ENCODE peak calls at places on chromosomes 6 and 20, in seven cellular contexts. H is neural progenitor cell; O is naive thymus-derived CD4-positive, alpha-beta T cell; N is lower lobe of right lung; T is tibial nerve; E is upper lobe of right lung; M is GM23248. X is an unnamed sample.
A peak's percentile ranks its signal among the peaks of the same experiment; 100 is the strongest.

GRCh38 chr20:11718474-11719094 is 199.1 kb upstream of the BTBD3 start:
- DNase-seq in O (no peak), N (no peak), H (no peak), E (no peak), M (no peak), T (no peak), X (no peak)

GRCh38 chr6:124007915-124008688 is 204.4 kb downstream of the NKAIN2 start:
- DNase-seq in O (no peak), M (no peak), H (no peak), E (no peak), T (no peak), N (no peak), X (no peak)

GRCh38 chr20:4812216-4812615 is 90.5 kb downstream of the PRND start:
- DNase-seq in N (no peak), E (no peak), T (no peak), M (no peak), H (no peak), O (no peak), X (no peak)

GRCh38 chr20:58303547-58303946 is 6.0 kb upstream of the RAB22A start:
- DNase-seq in E (no peak), O (no peak), M (peak; percentile 10), N (no peak), H (no peak), T (no peak), X (no peak)

GRCh38 chr6:142376115-142376514 is 74.3 kb downstream of the ADGRG6 start:
- DNase-seq in N (no peak), H (no peak), T (no peak), M (no peak), E (no peak), O (no peak), X (no peak)

GRCh38 chr6:55668625-55669024 is 89.6 kb upstream of the HMGCLL1 start:
- DNase-seq in H (no peak), N (no peak), T (no peak), E (no peak), M (peak; percentile 21), O (no peak), X (no peak)

GRCh38 chr20:33408716-33409654 is 7.7 kb upstream of the CDK5RAP1 start:
- DNase-seq in N (no peak), E (no peak), H (no peak), O (no peak), M (no peak), T (no peak), X (peak; percentile 70)

GRCh38 chr20:23995905-23996666 is 7.5 kb upstream of the GGTLC1 start:
- DNase-seq in O (peak; percentile 20), E (peak; percentile 76), N (peak; percentile 70), M (peak; percentile 65), T (peak; percentile 29), H (peak; percentile 56), X (peak; percentile 31)

GRCh38 chr6:30800876-30801275 is 56.5 kb upstream of the IER3 start:
- DNase-seq in H (no peak), M (no peak), T (no peak), E (no peak), O (no peak), N (no peak), X (no peak)

GRCh38 chr6:116329156-116329555 is 41.6 kb upstream of the DSE start:
- DNase-seq in N (no peak), M (no peak), T (no peak), E (no peak), O (no peak), H (no peak), X (no peak)

GRCh38 chr20:48631114-48632016 is 196.4 kb downstream of the PREX1 start:
- DNase-seq in O (no peak), E (no peak), M (peak; percentile 17), N (no peak), T (no peak), H (no peak), X (no peak)

GRCh38 chr6:69449887-69450286 is 346.9 kb downstream of the LMBRD1 start:
- DNase-seq in O (no peak), E (no peak), T (no peak), H (no peak), N (no peak), M (no peak), X (no peak)

GRCh38 chr20:25328954-25329498 is 61.6 kb downstream of the ABHD12 start:
- DNase-seq in N (no peak), O (no peak), E (no peak), T (no peak), M (no peak), H (no peak), X (no peak)

GRCh38 chr6:72031471-72031870 is 145.1 kb downstream of the RIMS1 start:
- DNase-seq in H (no peak), M (peak; percentile 58), E (no peak), T (no peak), O (no peak), N (no peak), X (no peak)

GRCh38 chr6:27592107-27592480 is 119.2 kb upstream of the ZNF184 start:
- DNase-seq in T (no peak), O (no peak), E (no peak), N (no peak), M (no peak), H (peak; percentile 68), X (no peak)

GRCh38 chr6:27593861-27594260 is 121.0 kb upstream of the ZNF184 start:
- DNase-seq in O (no peak), H (peak; percentile 76), E (no peak), N (no peak), M (no peak), T (no peak), X (no peak)

GRCh38 chr6:27593200-27593818 is 120.4 kb upstream of the ZNF184 start:
- DNase-seq in N (no peak), H (peak; percentile 36), O (no peak), T (no peak), E (no peak), M (no peak), X (no peak)

GRCh38 chr6:27591660-27592059 is 118.8 kb upstream of the ZNF184 start:
- DNase-seq in E (no peak), N (no peak), T (no peak), O (no peak), M (peak; percentile 34), H (peak; percentile 68), X (no peak)

DNA sequence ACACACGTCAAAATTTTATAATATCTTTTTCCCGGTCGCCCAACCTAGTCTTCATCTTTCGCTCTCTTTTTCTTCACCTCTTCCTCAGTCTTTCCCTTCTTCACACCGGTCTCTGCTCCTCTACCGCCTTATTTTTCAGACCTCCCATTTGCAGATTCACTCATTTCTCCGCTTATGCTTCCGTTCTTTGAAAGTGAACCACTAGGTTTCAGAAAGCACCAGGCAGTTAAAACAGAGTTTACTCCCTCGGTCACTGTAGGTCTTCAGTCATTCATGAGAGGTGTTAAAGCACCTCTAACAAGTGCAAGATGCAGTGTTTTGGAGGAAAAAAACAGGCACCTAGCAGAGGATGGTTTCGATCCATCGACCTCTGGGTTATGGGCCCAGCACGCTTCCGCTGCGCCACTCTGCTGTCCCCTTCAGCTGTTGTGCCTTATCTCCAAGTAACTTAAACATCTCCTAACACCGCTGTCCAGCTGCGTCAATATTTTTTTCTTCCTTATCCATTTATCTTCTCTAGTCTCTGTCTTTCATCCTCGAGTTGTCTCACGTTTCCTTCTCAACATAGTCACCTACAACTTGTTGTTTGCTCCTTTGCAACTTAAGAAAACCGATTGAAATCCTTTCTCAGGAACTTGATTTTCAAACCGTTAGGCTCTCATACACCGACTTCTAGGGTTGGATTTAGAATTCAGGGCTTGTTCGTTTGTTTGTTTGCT is 119.7 kb upstream of the ZNF184 start:
- DNase-seq in O (no peak), T (no peak), M (peak; percentile 75), H (peak; percentile 76), E (no peak), N (no peak), X (peak; percentile 64)
- H3K27me3 ChIP-seq in O (peaks cover 29% of the 10 kb centered on the region), T (peaks cover 70% of the 10 kb centered on the region), M (no peaks in the 10 kb centered on the region), H (peaks cover 48% of the 10 kb centered on the region), E (peaks cover 89% of the 10 kb centered on the region), N (peaks cover 76% of the 10 kb centered on the region), X (peaks cover 49% of the 10 kb centered on the region)

DNA sequence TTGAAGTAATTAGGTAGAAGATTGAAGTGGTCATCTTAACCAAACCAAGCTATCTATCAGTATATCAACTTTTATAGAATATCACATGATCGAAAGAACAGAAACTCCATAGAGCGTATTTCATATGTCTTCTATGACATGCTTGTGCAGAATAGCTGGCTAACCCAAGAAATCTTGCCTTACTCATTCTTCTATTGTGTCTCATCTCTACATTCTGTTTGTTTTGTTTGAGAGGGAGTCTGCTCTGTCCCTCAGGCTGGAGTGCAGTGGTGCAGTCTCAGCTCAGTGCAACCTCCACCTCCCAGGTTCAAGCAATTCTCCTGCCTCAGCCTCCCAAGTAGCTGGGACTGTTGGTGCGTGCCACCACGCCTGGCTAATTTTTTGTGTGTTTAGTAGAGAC is 10.6 kb downstream of the TAB2 start:
- DNase-seq in O (no peak), H (no peak), M (no peak), T (no peak), N (no peak), E (no peak), X (no peak)
- H3K4me1 ChIP-seq in O (peaks cover 61% of the 10 kb centered on the region), H (peaks cover 43% of the 10 kb centered on the region), M (peaks cover 41% of the 10 kb centered on the region), T (peaks cover 87% of the 10 kb centered on the region), N (peaks cover 69% of the 10 kb centered on the region), E (peaks cover 68% of the 10 kb centered on the region), X (peaks cover 97% of the 10 kb centered on the region)

GRCh38 chr6:34246249-34246562 is 2.6 kb downstream of the SMIM29 start:
- DNase-seq in T (no peak), H (no peak), N (no peak), E (no peak), M (no peak), O (no peak), X (no peak)
- H3K27ac ChIP-seq in T (peak overlapping the region; percentile 93), H (no peak overlapping the region), N (no peak overlapping the region), E (no peak overlapping the region), M (peak overlapping the region; percentile 30), O (peak overlapping the region; percentile 83), X (no peak overlapping the region)

DNA sequence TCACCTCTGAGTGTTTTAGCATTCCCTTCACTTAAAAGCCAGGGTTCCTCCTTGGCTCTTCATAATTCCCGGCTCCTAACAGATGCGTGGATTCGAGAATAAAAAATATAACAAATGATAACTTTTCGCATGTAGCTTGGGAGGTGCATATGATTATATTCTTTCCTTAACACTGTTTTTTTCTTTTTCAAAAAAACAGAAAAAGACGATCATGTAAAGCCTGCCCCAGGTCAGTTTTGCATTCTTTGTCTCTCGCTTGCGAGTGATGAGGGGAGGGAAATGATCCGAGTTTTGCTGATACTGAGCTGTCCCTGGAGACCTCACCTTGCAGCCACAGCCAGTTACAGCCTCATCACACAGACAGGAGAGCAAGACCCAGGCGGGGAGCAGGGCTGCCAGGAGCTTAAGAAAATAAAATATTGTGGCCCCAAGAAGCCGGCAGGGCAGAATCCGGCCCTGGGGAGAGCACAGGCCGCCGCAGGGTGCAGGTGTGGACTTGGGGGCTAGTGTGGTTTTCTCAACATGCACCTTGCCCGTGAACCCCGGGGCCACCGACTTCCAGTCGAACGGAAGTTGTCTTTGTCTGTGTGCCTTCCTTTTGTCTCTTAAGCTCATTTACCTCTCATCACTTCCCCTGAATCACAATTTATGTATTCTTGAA is 301.8 kb downstream of the TAF4 start:
- DNase-seq in T (no peak), M (no peak), E (no peak), H (no peak), O (no peak), N (no peak), X (no peak)
- H3K27me3 ChIP-seq in T (no peaks in the 10 kb centered on the region), M (peaks cover 5% of the 10 kb centered on the region), E (peaks cover 20% of the 10 kb centered on the region), H (peaks cover 12% of the 10 kb centered on the region), O (no peaks in the 10 kb centered on the region), N (peaks cover 15% of the 10 kb centered on the region), X (no peaks in the 10 kb centered on the region)

GRCh38 chr20:45044084-45044573 is 56.8 kb downstream of the KCNS1 start:
- DNase-seq in T (no peak), H (peak; percentile 81), M (peak; percentile 90), O (peak; percentile 27), N (no peak), E (no peak), X (peak; percentile 31)
- H3K4me1 ChIP-seq in T (peaks cover 28% of the 10 kb centered on the region), H (peaks cover 3% of the 10 kb centered on the region), M (peaks cover 58% of the 10 kb centered on the region), O (peaks cover 22% of the 10 kb centered on the region), N (peaks cover 4% of the 10 kb centered on the region), E (peaks cover 10% of the 10 kb centered on the region), X (peaks cover 56% of the 10 kb centered on the region)